ENCODE peak calls at places on chromosomes 11 and 22, in seven cellular contexts. X, G, W, T, K, D and S are unnamed samples.

GRCh38 chr11:35243774-35244173 is 104.8 kb downstream of the CD44 start:
- DNase-seq in T (no peak), G (no peak), X (no peak), K (no peak), W (no peak), D (no peak), S (no peak)

GRCh38 chr11:14454861-14455632 is 44.6 kb downstream of the COPB1 start:
- DNase-seq in W (no peak), D (peak; percentile 54), X (no peak), K (no peak), T (no peak), G (no peak), S (no peak)

GRCh38 chr11:134509381-134510068 is 97.5 kb upstream of the B3GAT1 start:
- DNase-seq in K (peak; percentile 25), D (no peak), T (no peak), G (no peak), X (no peak), W (no peak), S (peak; percentile 70)

GRCh38 chr22:47423266-47423665 is 660.8 kb downstream of the TBC1D22A start:
- DNase-seq in D (no peak), G (no peak), W (no peak), K (no peak), T (no peak), X (no peak), S (no peak)

GRCh38 chr22:28977481-28977971 is 84.1 kb downstream of the C22orf31 start:
- DNase-seq in T (peak; percentile 18), D (no peak), X (no peak), W (no peak), G (no peak), K (peak; percentile 31), S (no peak)

GRCh38 chr11:126083829-126084607 is 21.4 kb upstream of the CDON start:
- DNase-seq in K (no peak), G (no peak), X (no peak), D (no peak), T (no peak), W (no peak), S (no peak)

GRCh38 chr11:104324276-104324675 is 160.3 kb upstream of the PDGFD start:
- DNase-seq in K (no peak), W (no peak), G (no peak), X (no peak), T (no peak), D (no peak), S (no peak)

GRCh38 chr11:111296196-111296595 is 2.1 kb upstream of the POU2AF3 start:
- DNase-seq in K (no peak), W (no peak), G (no peak), X (no peak), D (no peak), T (no peak), S (no peak)

GRCh38 chr11:34512810-34513673 is 552 bp downstream of the ELF5 start:
- DNase-seq in T (peak; percentile 62), D (peak; percentile 88), X (no peak), G (peak; percentile 61), K (peak; percentile 73), W (peak; percentile 40), S (no peak)

GRCh38 chr11:69664103-69664775 is 10.9 kb downstream of the LTO1 start:
- DNase-seq in T (no peak), K (no peak), G (no peak), D (no peak), W (no peak), X (peak; percentile 51), S (peak; percentile 39)

GRCh38 chr11:101442171-101442570 is 141.6 kb downstream of the TRPC6 start:
- DNase-seq in W (no peak), D (no peak), X (no peak), G (no peak), T (no peak), K (no peak), S (no peak)

GRCh38 chr11:92329644-92330043 is 105.0 kb downstream of the FAT3 start:
- DNase-seq in K (no peak), G (no peak), W (no peak), T (no peak), D (no peak), X (no peak), S (no peak)

GRCh38 chr22:40476341-40476740 is 105.9 kb downstream of the SGSM3 start:
- DNase-seq in T (no peak), K (no peak), X (no peak), W (no peak), D (no peak), G (no peak), S (no peak)

GRCh38 chr22:30286813-30287625 is 2.3 kb downstream of the CASTOR1 start:
- DNase-seq in W (peak; percentile 48), D (peak; percentile 85), T (no peak), G (peak; percentile 87), K (peak; percentile 80), X (peak; percentile 81), S (no peak)

GRCh38 chr11:63841554-63841953 is 2.6 kb downstream of the MARK2 start:
- DNase-seq in W (no peak), G (no peak), T (no peak), X (no peak), K (no peak), D (peak; percentile 64), S (no peak)

GRCh38 chr11:65719887-65720236 is 736 bp downstream of the RNASEH2C start:
- DNase-seq in X (no peak), W (no peak), D (no peak), T (no peak), G (no peak), K (no peak), S (no peak)

GRCh38 chr11:67641302-67642147 is 2.0 kb upstream of the TBX10 start:
- DNase-seq in G (no peak), X (peak; percentile 44), D (no peak), W (no peak), K (no peak), T (no peak), S (peak; percentile 58)

GRCh38 chr11:60870276-60870675 is 2.9 kb downstream of the ZP1 start:
- DNase-seq in W (no peak), D (peak; percentile 58), X (peak; percentile 32), K (no peak), G (no peak), T (no peak), S (no peak)

GRCh38 chr11:91773090-91773489 is 451.5 kb upstream of the FAT3 start:
- DNase-seq in T (no peak), G (no peak), K (no peak), W (no peak), X (no peak), D (peak; percentile 53), S (no peak)

GRCh38 chr11:63868399-63869064 is 29.6 kb downstream of the MARK2 start:
- DNase-seq in G (no peak), T (no peak), D (no peak), W (no peak), X (no peak), K (no peak), S (no peak)

GRCh38 chr11:119445850-119446249 is 22.9 kb upstream of the THY1 start:
- DNase-seq in T (no peak), K (no peak), X (no peak), D (no peak), G (no peak), W (no peak), S (no peak)

GRCh38 chr22:48951836-48952235 is 875.8 kb downstream of the BRD1 start:
- DNase-seq in D (no peak), X (peak; percentile 38), W (no peak), K (peak; percentile 10), T (no peak), G (no peak), S (peak; percentile 18)

DNA sequence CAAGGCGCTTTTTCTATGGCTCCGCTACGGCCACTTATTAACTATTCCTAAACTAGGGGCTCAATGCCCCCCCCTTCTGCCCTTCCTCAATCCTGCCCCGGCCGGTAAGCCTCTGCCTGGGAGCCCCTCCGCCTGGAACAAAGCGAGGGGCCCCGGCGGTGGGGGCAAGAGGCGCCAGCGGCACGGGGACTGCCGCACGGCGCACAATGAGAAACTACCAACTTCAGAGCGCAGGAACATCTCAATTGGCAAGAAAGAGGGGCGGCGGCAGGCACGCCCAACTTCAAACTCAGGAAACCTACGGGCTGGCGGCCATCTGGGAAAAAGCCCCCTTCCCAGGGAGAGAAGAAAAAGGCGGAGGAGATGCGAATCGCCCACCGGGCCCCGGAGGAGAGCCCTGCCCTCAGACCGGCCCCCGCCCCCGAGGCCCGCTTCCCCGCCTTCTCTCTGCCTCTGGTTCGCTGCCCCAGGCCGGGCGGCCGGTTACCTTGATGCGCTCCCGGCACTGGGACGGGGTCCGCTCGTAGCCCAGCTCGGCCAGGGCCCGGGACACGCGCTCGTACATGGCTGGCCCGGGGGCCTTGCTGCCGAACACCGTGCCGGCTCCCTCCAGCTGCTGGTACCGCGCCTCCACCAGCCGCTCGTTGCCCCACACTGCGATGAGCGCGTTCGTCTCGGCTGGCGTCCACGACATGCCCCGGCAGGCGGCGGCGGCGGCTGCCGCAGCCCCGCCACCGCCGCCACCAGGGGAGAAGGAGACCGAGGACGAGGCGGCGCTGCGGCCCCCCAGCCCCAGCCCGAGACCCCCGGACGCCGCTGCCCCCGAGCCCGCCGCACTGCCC is 601 bp downstream of the MSANTD2 start:
- DNase-seq in D (peak; percentile 65), G (peak; percentile 41), K (peak; percentile 28), T (no peak), X (peak; percentile 72), W (no peak), S (peak; percentile 69)
- TF ChIP-seq POLR2AphosphoS5 in D (no peak), G (no peak), K (no peak), T (no peak), X (no peak), W (no peak), S (no peak)

GRCh38 chr11:12269446-12270214 is 107.7 kb upstream of the PARVA start:
- DNase-seq in K (peak; percentile 51), T (no peak), W (no peak), X (no peak), D (no peak), G (no peak), S (no peak)
- TF ChIP-seq POLR2AphosphoS5 in K (no peak), T (no peak), W (no peak), X (no peak), D (no peak), G (no peak), S (no peak)

GRCh38 chr11:76791861-76792260 is 8.7 kb downstream of the TSKU start:
- DNase-seq in X (peak; percentile 71), D (no peak), W (peak; percentile 18), T (no peak), K (peak; percentile 26), G (no peak), S (peak; percentile 82)
- TF ChIP-seq POLR2AphosphoS5 in X (no peak), D (no peak), W (no peak), T (no peak), K (no peak), G (no peak), S (no peak)

DNA sequence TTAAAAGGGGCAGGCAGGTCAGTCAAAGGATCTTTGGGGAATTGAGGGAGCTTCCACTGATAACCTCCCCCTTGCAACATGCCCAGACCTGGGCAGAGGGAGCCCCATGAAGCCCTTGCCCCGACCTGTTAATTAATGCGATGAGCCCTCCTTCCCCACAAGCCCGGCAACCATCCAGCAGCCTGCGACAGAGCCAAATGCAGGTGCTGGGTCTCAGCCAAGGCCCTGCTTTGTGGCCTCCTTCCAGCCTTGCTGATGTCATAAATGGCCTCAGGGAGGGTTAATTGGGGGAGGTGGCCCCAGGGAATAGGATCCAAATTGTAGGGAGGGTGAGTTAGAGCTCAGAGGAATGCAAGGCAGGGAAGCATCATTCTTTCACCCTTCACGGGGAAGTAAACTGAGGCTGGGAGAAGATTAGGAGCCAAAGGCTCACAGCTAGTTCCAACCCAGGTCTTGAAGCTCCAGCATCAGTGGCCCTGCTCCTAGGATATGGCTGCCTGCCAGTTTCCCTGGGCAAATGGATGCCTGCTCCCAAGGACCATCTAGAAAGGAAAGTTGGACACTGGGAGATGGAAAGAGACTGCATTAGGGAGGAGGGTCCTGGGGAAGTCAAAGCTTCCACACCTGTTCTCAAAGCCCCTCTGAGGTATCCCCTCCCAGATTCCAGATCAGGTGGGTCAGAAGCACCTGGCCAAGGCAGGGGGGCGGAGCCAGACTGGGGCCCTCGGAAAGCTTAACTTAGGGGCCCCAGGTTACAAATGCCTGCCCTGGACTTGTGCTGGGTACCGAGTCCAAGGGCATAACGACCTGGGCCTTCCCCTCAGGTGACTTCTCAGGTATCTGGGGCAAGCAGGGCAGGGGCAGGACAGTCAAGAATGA is 34.1 kb downstream of the LMO1 start:
- DNase-seq in K (peak; percentile 73), G (peak; percentile 68), D (no peak), W (no peak), X (no peak), T (no peak), S (no peak)
- TF ChIP-seq POLR2AphosphoS5 in K (no peak), G (no peak), D (no peak), W (no peak), X (no peak), T (no peak), S (no peak)